ENCODE peak calls at places on chromosomes 2 and 18, in five cellular contexts. R is DND-41, Y is mesendoderm, S is mesenchymal stem cell, F is fibroblast of lung. B is an unnamed sample. For H3K4me1, the result is how much of the 10 kb centered on the place peaks cover.

GRCh38 chr2:60852282-60852860 is 29.0 kb upstream of the REL start:
- DNase-seq in R (no peak), F (no peak), Y (no peak), S (no peak), B (no peak)

GRCh38 chr2:234880551-234881211 is 71.1 kb upstream of the SH3BP4 start:
- DNase-seq in R (no peak), F (peak), S (peak), Y (no peak), B (no peak)

GRCh38 chr2:238162516-238163441 is 4.0 kb downstream of the ERFE start:
- DNase-seq in Y (no peak), F (peak), S (peak), R (no peak), B (no peak)

GRCh38 chr2:47022399-47022798 is 106.8 kb upstream of the MCFD2 start:
- DNase-seq in F (no peak), Y (no peak), R (no peak), S (no peak), B (no peak)

GRCh38 chr2:46869621-46870020 is 46.0 kb downstream of the MCFD2 start:
- DNase-seq in F (no peak), R (no peak), Y (no peak), S (no peak), B (no peak)

GRCh38 chr2:141062016-141062415 is 1068.8 kb downstream of the LRP1B start:
- DNase-seq in S (no peak), R (no peak), F (no peak), Y (no peak), B (no peak)

GRCh38 chr18:45106331-45106774 is 425.7 kb downstream of the SETBP1 start:
- DNase-seq in R (peak), F (peak), S (peak), Y (no peak), B (peak)

GRCh38 chr2:102002229-102002628 is 10.5 kb downstream of the IL1R2 start:
- DNase-seq in S (no peak), F (no peak), R (no peak), Y (no peak), B (peak)

GRCh38 chr18:45249306-45249705 is 366.0 kb upstream of the SLC14A2 start:
- DNase-seq in R (no peak), S (peak), F (peak), Y (no peak), B (no peak)

GRCh38 chr2:218569661-218570500 is 1.2 kb downstream of the CNOT9 start:
- DNase-seq in Y (peak), R (peak), F (peak), S (peak), B (peak)

GRCh38 chr18:11818486-11819203 is 32.6 kb upstream of the CHMP1B start:
- DNase-seq in S (no peak), R (no peak), F (no peak), Y (no peak), B (no peak)

GRCh38 chr2:191678437-191679110 is 638 bp downstream of the NABP1 start:
- DNase-seq in S (peak), R (peak), F (no peak), Y (peak), B (peak)

GRCh38 chr2:225270053-225270452 is 129.5 kb upstream of the NYAP2 start:
- DNase-seq in F (no peak), Y (no peak), S (no peak), R (no peak), B (no peak)

GRCh38 chr2:96954490-96954846 is 31.9 kb downstream of the FAM178B start:
- DNase-seq in R (no peak), Y (no peak), S (peak), F (peak), B (no peak)

GRCh38 chr2:140747665-140748064 is 1383.2 kb downstream of the LRP1B start:
- DNase-seq in S (no peak), F (no peak), Y (no peak), R (no peak), B (no peak)

GRCh38 chr2:209471037-209471436 is 47.2 kb downstream of the MAP2 start:
- DNase-seq in Y (no peak), R (no peak), S (no peak), F (peak), B (no peak)

GRCh38 chr18:33584845-33585775 is 7.1 kb downstream of the ASXL3 start:
- DNase-seq in Y (peak), F (no peak), S (no peak), R (no peak), B (no peak)

GRCh38 chr2:133777607-133778006 is 209.3 kb upstream of the NCKAP5 start:
- DNase-seq in R (no peak), F (peak), S (no peak), Y (no peak), B (peak)

GRCh38 chr18:49814147-49814499 is 790 bp upstream of the ACAA2 start:
- DNase-seq in Y (peak), F (peak), S (peak), R (no peak), B (no peak)

DNA sequence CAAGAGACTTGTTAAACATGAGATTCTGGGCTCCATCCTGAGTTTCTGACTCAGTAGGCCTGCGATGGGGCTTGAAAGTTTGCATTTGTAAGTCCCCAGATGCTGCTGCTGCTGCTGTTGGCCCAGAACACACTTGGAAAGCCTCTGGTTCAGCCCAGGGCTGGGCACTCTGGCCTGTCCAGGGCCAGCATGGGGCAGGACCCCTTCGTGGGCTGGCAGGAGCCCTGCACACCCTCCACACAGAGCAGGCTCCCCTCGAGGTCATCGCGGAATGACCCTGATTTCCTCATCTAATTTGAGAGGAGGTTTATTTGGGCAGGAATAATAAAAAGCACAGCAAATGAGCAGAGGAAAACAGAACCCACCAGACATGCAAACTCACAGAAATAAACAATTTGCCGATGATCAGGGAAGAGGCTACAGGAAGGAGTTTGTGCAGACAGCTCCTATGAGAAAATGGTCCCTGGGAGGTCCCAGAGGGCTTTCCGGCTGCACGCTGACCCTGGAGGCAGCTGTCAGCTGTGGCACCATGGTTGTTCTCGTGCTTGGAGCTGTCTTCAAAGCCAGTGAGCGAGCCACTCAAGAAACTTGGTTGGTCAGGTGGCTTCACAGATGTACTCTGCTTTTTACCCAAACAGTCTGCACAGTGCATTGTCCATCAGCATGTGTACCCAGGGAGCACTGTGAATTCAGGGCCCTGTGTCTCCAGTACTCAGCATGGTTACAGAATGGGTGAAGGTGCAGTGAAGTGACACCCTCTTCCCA is 119.3 kb downstream of the GLI2 start:
- DNase-seq in F (no peak), S (peak), R (no peak), Y (no peak), B (no peak)
- H3K4me1 ChIP-seq in F (under half), S (under half), R (under half), Y (under half), B (under half)

GRCh38 chr2:19362652-19363473 is 4.4 kb upstream of the OSR1 start:
- DNase-seq in R (peak), S (peak), F (peak), Y (peak), B (peak)

GRCh38 chr2:19365126-19365525 is 6.7 kb upstream of the OSR1 start:
- DNase-seq in F (no peak), R (no peak), S (no peak), Y (no peak), B (no peak)

GRCh38 chr2:19362094-19362649 is 3.7 kb upstream of the OSR1 start:
- DNase-seq in R (peak), S (peak), F (peak), Y (peak), B (no peak)

GRCh38 chr2:19364014-19364413 is 5.6 kb upstream of the OSR1 start:
- DNase-seq in S (no peak), Y (no peak), F (no peak), R (no peak), B (no peak)

DNA sequence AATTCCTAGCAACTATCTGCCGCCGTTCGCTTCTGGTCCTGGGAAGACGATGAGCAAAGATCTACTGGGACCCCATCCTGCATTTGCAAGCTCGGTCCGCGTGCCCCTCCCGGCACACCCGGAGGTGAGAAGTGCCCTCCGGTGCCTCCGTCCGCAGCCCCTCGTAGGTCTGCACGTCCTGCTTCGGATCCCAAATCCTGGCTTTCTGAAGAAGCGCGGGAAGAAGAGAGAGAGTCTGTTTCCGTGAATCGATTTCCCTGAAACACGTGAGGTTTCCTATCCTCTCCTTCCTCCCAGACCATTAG is 5.0 kb upstream of the OSR1 start:
- DNase-seq in F (no peak), Y (no peak), R (no peak), S (no peak), B (no peak)
- H3K4me2 ChIP-seq in F (peak), Y (no peak), R (peak), S (peak), B (no peak)

GRCh38 chr2:207142461-207142860 is 23.3 kb downstream of the KLF7 start:
- DNase-seq in S (no peak), Y (peak), R (no peak), F (no peak), B (peak)
- H3K4me1 ChIP-seq in S (under half), Y (under half), R (under half), F (under half), B (under half)

GRCh38 chr2:25548587-25548986 is 124.8 kb downstream of the DTNB start:
- DNase-seq in Y (no peak), R (no peak), F (no peak), S (peak), B (no peak)

GRCh38 chr2:25543939-25544338 is 129.4 kb downstream of the DTNB start:
- DNase-seq in F (no peak), Y (no peak), R (no peak), S (no peak), B (no peak)

GRCh38 chr2:25546852-25547251 is 126.5 kb downstream of the DTNB start:
- DNase-seq in S (no peak), F (no peak), R (no peak), Y (no peak), B (no peak)

GRCh38 chr2:25544445-25544844 is 128.9 kb downstream of the DTNB start:
- DNase-seq in F (no peak), S (no peak), R (no peak), Y (no peak), B (no peak)

DNA sequence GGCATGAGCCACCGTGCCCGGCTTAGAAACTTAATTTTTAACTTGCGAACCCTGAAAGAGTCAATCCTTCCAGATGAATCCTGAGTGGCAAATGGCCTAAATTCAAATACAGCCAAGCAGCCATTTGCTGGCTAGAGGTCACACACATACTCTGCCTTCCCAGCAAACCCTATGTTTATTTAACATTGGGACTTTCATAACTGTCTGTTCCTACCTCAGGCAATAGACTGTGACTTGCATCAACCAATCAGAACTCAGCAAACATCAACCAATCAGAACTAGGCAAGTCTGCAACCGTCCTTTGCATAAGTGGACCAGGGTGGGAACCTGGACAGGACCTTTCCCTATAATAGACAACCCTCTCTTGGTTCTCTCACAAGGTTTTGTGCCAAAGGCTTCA is 127.5 kb downstream of the DTNB start:
- DNase-seq in F (no peak), R (no peak), S (no peak), Y (no peak), B (no peak)
- H3K4me2 ChIP-seq in F (no peak), R (no peak), S (no peak), Y (no peak), B (no peak)

GRCh38 chr2:63861220-63861822 is 19.6 kb downstream of the UGP2 start:
- DNase-seq in F (peak), Y (peak), S (peak), R (peak), B (peak)
- H3K4me1 ChIP-seq in F (under half), Y (under half), S (under half), R (half or more), B (under half)

DNA sequence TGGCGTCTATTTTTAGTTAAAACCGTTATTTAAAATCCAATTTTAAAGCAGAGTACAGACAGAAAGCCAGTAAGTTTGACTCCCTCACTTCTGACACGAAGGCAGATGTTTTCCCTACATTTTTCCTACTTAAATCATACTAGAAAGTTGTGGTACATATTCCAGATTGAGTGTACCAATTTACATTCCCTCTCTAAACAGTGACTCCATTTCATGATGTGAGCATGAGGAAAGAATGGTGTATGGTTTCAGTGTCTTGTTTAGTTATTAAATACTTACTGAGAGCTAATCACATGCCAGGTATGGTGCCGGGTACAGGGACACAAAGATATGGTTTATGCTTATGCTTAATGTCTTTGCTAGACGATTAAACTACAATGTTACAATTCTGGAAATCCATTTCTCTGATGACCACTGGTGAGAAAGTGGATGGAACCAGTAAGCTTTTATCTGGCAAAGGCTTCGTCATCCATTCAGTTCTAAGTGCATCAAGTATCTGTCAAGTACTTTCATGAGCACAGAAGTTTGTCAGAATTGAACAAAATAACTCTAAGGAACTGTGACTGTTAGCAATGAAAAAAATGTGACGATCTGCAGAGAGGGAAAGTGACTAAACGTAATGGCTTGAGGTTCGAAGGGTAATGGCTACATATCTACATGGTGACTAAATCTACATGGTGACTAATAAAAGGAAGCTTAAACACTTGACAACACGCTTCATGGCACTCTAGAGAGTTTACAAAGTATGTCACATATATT is 25.7 kb downstream of the MAP4K3 start:
- DNase-seq in Y (peak), S (peak), F (peak), R (no peak), B (no peak)
- H3K4me2 ChIP-seq in Y (no peak), S (no peak), F (peak), R (no peak), B (no peak)

B was measured in Karpas-422.